ENCODE peak calls at places on chromosomes 1 and 21, in eight cellular contexts. H is heart left ventricle, N is OCI-LY7, I is uterus, B is cardiac muscle cell, Q is NT2/D1, T is IMR-90, M is tibial artery. W is an unnamed sample. For H3K9me3, the result is how much of the 10 kb centered on the place peaks cover.

GRCh38 chr1:58524353-58524945 is 22.1 kb downstream of the OMA1 start:
- DNase-seq in H (no peak), N (no peak), I (no peak), B (peak), Q (no peak), T (peak), M (no peak), W (no peak)

GRCh38 chr1:149942885-149943284 is 6.2 kb upstream of the MTMR11 start:
- DNase-seq in H (no peak), N (no peak), I (no peak), B (no peak), Q (no peak), T (no peak), M (no peak), W (no peak)

GRCh38 chr1:15944308-15945010 is 31.4 kb downstream of the ZBTB17 start:
- DNase-seq in H (no peak), N (no peak), I (peak), B (no peak), Q (no peak), T (no peak), M (no peak), W (no peak)

GRCh38 chr1:199766219-199766792 is 261.2 kb upstream of the NR5A2 start:
- DNase-seq in H (no peak), N (no peak), I (no peak), B (no peak), Q (no peak), T (no peak), M (no peak), W (no peak)

GRCh38 chr1:205629751-205630150 is 2.1 kb downstream of the ELK4 start:
- DNase-seq in H (no peak), N (peak), I (no peak), B (no peak), Q (no peak), T (no peak), M (no peak), W (no peak)

GRCh38 chr1:41888756-41889155 is 30.0 kb downstream of the HIVEP3 start:
- DNase-seq in H (no peak), N (no peak), I (no peak), B (no peak), Q (no peak), T (no peak), M (no peak), W (no peak)

GRCh38 chr1:201552941-201553341 is 14.0 kb downstream of the NAV1 start:
- DNase-seq in H (no peak), N (no peak), I (no peak), B (no peak), Q (no peak), T (peak), M (no peak), W (no peak)

GRCh38 chr1:118998171-118998570 is 10.0 kb upstream of the TBX15 start:
- DNase-seq in H (no peak), N (no peak), I (no peak), B (no peak), Q (no peak), T (no peak), M (no peak), W (no peak)

GRCh38 chr21:39053126-39053525 is 130.1 kb downstream of the PSMG1 start:
- DNase-seq in H (no peak), N (no peak), I (no peak), B (no peak), Q (no peak), T (no peak), M (no peak), W (no peak)

GRCh38 chr1:211633523-211633843 is 41.9 kb downstream of the NEK2 start:
- DNase-seq in H (no peak), N (no peak), I (no peak), B (no peak), Q (no peak), T (no peak), M (no peak), W (no peak)

GRCh38 chr21:42878678-42878992 is 704 bp downstream of the WDR4 start:
- DNase-seq in H (no peak), N (no peak), I (no peak), B (no peak), Q (no peak), T (no peak), M (no peak), W (no peak)

GRCh38 chr1:171984850-171985485 is 143.7 kb downstream of the DNM3 start:
- DNase-seq in H (no peak), N (peak), I (no peak), B (peak), Q (peak), T (peak), M (no peak), W (no peak)

GRCh38 chr1:230857077-230857476 is 11.2 kb downstream of the C1orf198 start:
- DNase-seq in H (no peak), N (no peak), I (no peak), B (no peak), Q (no peak), T (peak), M (peak), W (no peak)

GRCh38 chr1:25609921-25610320 is 6.7 kb upstream of the MAN1C1 start:
- DNase-seq in H (no peak), N (no peak), I (no peak), B (peak), Q (no peak), T (peak), M (no peak), W (no peak)

GRCh38 chr1:209368864-209369598 is 214.5 kb upstream of the CAMK1G start:
- DNase-seq in H (peak), N (no peak), I (peak), B (peak), Q (no peak), T (peak), M (no peak), W (no peak)

GRCh38 chr1:114718661-114719423 is 2.3 kb upstream of the NRAS start:
- DNase-seq in H (no peak), N (no peak), I (no peak), B (no peak), Q (no peak), T (peak), M (no peak), W (no peak)

GRCh38 chr1:31795801-31796621 is 19.8 kb downstream of the SPOCD1 start:
- DNase-seq in H (no peak), N (no peak), I (no peak), B (peak), Q (no peak), T (peak), M (peak), W (no peak)

GRCh38 chr1:218394416-218394815 is 49.3 kb downstream of the TGFB2 start:
- DNase-seq in H (no peak), N (no peak), I (no peak), B (no peak), Q (no peak), T (no peak), M (no peak), W (no peak)

GRCh38 chr1:28443550-28443949 is 62.3 kb upstream of the RCC1 start:
- DNase-seq in H (no peak), N (no peak), I (no peak), B (no peak), Q (no peak), T (no peak), M (no peak), W (no peak)

GRCh38 chr1:24362982-24363614 is 43.9 kb downstream of the GRHL3 start:
- DNase-seq in H (no peak), N (no peak), I (peak), B (peak), Q (no peak), T (peak), M (no peak), W (no peak)

GRCh38 chr1:9384751-9385245 is 92.1 kb downstream of the SPSB1 start:
- DNase-seq in H (peak), N (no peak), I (peak), B (no peak), Q (no peak), T (no peak), M (peak), W (no peak)

GRCh38 chr1:196607940-196608339 is 300 bp downstream of the KCNT2 start:
- DNase-seq in H (no peak), N (no peak), I (no peak), B (peak), Q (peak), T (no peak), M (no peak), W (no peak)

GRCh38 chr1:179121159-179121938 is 39.5 kb downstream of the TOR3A start:
- DNase-seq in H (no peak), N (peak), I (peak), B (peak), Q (peak), T (peak), M (no peak), W (no peak)

GRCh38 chr21:44578371-44579055 is 1.9 kb downstream of the KRTAP10-5 start:
- DNase-seq in H (no peak), N (no peak), I (no peak), B (no peak), Q (no peak), T (no peak), M (peak), W (no peak)

GRCh38 chr1:1125945-1126344 is 10.1 kb upstream of the C1orf159 start:
- DNase-seq in H (no peak), N (no peak), I (no peak), B (no peak), Q (no peak), T (no peak), M (no peak), W (no peak)

GRCh38 chr1:67359592-67359991 is 51.9 kb downstream of the IL12RB2 start:
- DNase-seq in H (no peak), N (no peak), I (no peak), B (no peak), Q (no peak), T (no peak), M (no peak), W (no peak)

GRCh38 chr1:178954937-178955336 is 70.8 kb upstream of the FAM20B start:
- DNase-seq in H (no peak), N (no peak), I (no peak), B (no peak), Q (no peak), T (no peak), M (peak), W (no peak)

GRCh38 chr1:225896937-225897549 is 8.1 kb upstream of the LEFTY1 start:
- DNase-seq in H (no peak), N (peak), I (no peak), B (no peak), Q (no peak), T (peak), M (no peak), W (peak)

GRCh38 chr21:36866419-36866818 is 100.0 kb downstream of the HLCS start:
- DNase-seq in H (no peak), N (no peak), I (no peak), B (no peak), Q (no peak), T (no peak), M (no peak), W (no peak)

GRCh38 chr1:11434926-11435325 is 44.0 kb upstream of the DISP3 start:
- DNase-seq in H (no peak), N (no peak), I (no peak), B (no peak), Q (no peak), T (no peak), M (no peak), W (no peak)

GRCh38 chr1:85427358-85427757 is 37.6 kb downstream of the DDAH1 start:
- DNase-seq in H (no peak), N (no peak), I (no peak), B (no peak), Q (no peak), T (no peak), M (no peak), W (no peak)

GRCh38 chr1:202909494-202909893 is 17.5 kb downstream of the KLHL12 start:
- DNase-seq in H (no peak), N (no peak), I (no peak), B (no peak), Q (no peak), T (no peak), M (no peak), W (no peak)

GRCh38 chr1:222167111-222167510 is 380.8 kb downstream of the HHIPL2 start:
- DNase-seq in H (no peak), N (peak), I (no peak), B (peak), Q (peak), T (peak), M (no peak), W (no peak)

GRCh38 chr1:76219589-76219914 is 145.0 kb downstream of the ST6GALNAC3 start:
- DNase-seq in H (no peak), N (no peak), I (no peak), B (no peak), Q (no peak), T (no peak), M (no peak), W (no peak)

GRCh38 chr1:218851601-218852000 is 322.1 kb upstream of the LYPLAL1 start:
- DNase-seq in H (no peak), N (no peak), I (no peak), B (no peak), Q (no peak), T (peak), M (no peak), W (no peak)

GRCh38 chr1:244851546-244852231 is 12.7 kb downstream of the HNRNPU start:
- DNase-seq in H (no peak), N (no peak), I (no peak), B (no peak), Q (no peak), T (no peak), M (no peak), W (no peak)

GRCh38 chr1:201360486-201360885 is 17.0 kb downstream of the TNNT2 start:
- DNase-seq in H (no peak), N (no peak), I (no peak), B (no peak), Q (no peak), T (no peak), M (no peak), W (no peak)

GRCh38 chr1:20538227-20538626 is 14.1 kb upstream of the FAM43B start:
- DNase-seq in H (no peak), N (no peak), I (no peak), B (no peak), Q (no peak), T (no peak), M (no peak), W (no peak)
- H3K9me3 ChIP-seq in H (under half), N (under half), I (under half), B (under half), Q (under half), T (under half), M (under half), W (under half)

DNA sequence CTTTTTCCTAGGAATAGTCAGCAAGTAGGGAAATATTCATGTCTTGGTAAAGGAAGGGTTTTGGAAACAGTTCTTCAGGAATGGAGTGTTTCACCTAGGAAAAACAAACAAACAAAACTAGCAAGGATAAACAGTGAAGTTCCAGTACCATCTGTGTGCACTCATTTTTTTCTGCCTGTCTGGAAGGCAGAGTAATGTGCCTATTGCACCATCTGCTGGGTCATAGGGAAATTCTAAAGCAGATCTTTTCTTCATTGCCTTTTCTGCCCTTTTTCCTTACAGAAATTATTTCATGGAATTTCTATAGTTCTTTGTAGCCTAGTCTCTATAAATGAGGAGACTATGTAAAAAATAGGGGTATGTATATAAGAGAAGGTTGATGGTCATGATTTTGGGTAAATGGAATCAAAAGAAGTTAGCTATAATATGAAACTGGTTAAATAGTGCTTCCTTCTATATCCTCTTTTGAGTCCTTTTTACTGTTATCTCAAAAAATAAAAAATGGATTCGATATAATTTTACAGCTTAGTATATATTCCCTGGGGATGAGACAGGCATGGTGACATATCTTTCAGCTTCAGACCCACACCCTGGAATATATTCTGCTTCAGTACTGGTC is 3.4 kb upstream of the HRNR start:
- DNase-seq in H (no peak), N (no peak), I (no peak), B (peak), Q (no peak), T (peak), M (no peak), W (no peak)
- H3K9me3 ChIP-seq in H (under half), N (under half), I (under half), B (under half), Q (under half), T (under half), M (under half), W (under half)

GRCh38 chr1:2783435-2784397 is 17.8 kb downstream of the TTC34 start:
- DNase-seq in H (no peak), N (no peak), I (no peak), B (no peak), Q (no peak), T (no peak), M (no peak), W (no peak)
- H3K9me3 ChIP-seq in H (under half), N (under half), I (under half), B (under half), Q (under half), T (under half), M (under half), W (under half)

DNA sequence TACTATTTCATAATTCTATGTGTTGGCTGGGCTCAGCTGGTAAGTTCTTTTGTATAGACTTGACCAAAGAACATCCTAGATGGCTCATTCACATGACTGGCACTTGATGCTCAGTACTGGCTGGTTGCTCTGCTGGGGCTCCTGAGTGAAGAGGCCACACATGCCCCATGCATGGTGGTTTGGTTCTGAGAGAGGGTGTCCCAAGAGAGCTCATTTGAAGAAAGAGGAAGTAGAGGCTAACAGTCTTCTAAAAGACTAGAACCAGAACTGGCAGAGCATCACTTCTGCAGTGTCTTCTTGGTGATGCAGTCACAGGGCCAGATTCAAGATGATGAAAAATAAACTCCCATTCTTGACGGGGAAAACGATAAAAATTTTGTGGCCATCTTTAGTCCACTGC is 5.2 kb upstream of the BACH1 start:
- DNase-seq in H (no peak), N (peak), I (no peak), B (no peak), Q (no peak), T (no peak), M (no peak), W (no peak)
- H3K9me3 ChIP-seq in H (under half), N (under half), I (under half), B (under half), Q (under half), T (under half), M (under half), W (under half)

GRCh38 chr1:227622739-227623475 is 59.6 kb downstream of the ZNF678 start:
- DNase-seq in H (no peak), N (no peak), I (no peak), B (no peak), Q (no peak), T (no peak), M (no peak), W (no peak)
- H3K9me3 ChIP-seq in H (half or more), N (under half), I (under half), B (under half), Q (half or more), T (under half), M (under half), W (under half)